ENCODE peak calls at places on chromosomes 1 and 21, in nine cellular contexts. J is T-helper 9 cell; T is amniotic stem cell; O is NCI-H1105 treated with DMSO at 0.1 percent for 48 hours; W is NCI-H1694 treated with DMSO at 0.1 percent for 48 hours; A is PC-3; P is neural crest cell; H is stimulated activated CD4-positive, alpha-beta T cell treated with anti-CD3 and anti-CD28 coated beads, Interleukin-12 subunit alpha, Interleukin-12 subunit beta, amount 100 ng/mL, for 4 hours; M is AG10803. C is an unnamed sample.

GRCh38 chr1:205141236-205142104 is 19.7 kb upstream of the RBBP5 start:
- DNase-seq in W (peak; percentile 73), A (peak; percentile 90), O (peak; percentile 78), J (peak; percentile 66), T (peak; percentile 64), P (peak; percentile 80), H (peak; percentile 67), M (peak; percentile 84), C (peak; percentile 91)

GRCh38 chr1:27645071-27645415 is 10.1 kb upstream of the FGR start:
- DNase-seq in J (no peak), T (no peak), M (no peak), A (no peak), W (no peak), P (no peak), O (no peak), H (no peak), C (no peak)

GRCh38 chr1:150484861-150485260 is 2.4 kb upstream of the TARS2 start:
- DNase-seq in M (peak; percentile 59), A (peak; percentile 42), T (no peak), J (no peak), W (no peak), H (no peak), O (no peak), P (no peak), C (peak; percentile 61)

GRCh38 chr1:27555700-27556424 is 48.1 kb downstream of the AHDC1 start:
- DNase-seq in P (no peak), W (no peak), O (no peak), A (no peak), J (no peak), M (peak; percentile 45), H (no peak), T (no peak), C (peak; percentile 68)

GRCh38 chr21:25183577-25183976 is 423.7 kb downstream of the MRPL39 start:
- DNase-seq in J (no peak), O (no peak), W (no peak), H (no peak), T (no peak), P (no peak), M (no peak), A (no peak), C (no peak)

GRCh38 chr21:42336065-42336464 is 14.7 kb downstream of the TFF2 start:
- DNase-seq in T (no peak), W (no peak), H (no peak), M (no peak), P (no peak), J (no peak), O (no peak), A (no peak), C (no peak)

GRCh38 chr1:177310326-177310725 is 139.6 kb downstream of the BRINP2 start:
- DNase-seq in M (peak; percentile 13), T (no peak), H (no peak), A (peak; percentile 48), J (no peak), O (no peak), P (peak; percentile 11), W (no peak), C (peak; percentile 20)

GRCh38 chr1:147567594-147568381 is 26.5 kb downstream of the BCL9 start:
- DNase-seq in M (no peak), W (no peak), P (no peak), A (no peak), H (no peak), T (no peak), J (no peak), O (no peak), C (no peak)

GRCh38 chr1:106749906-106750305 is 306.6 kb upstream of the PRMT6 start:
- DNase-seq in T (no peak), A (no peak), O (no peak), J (no peak), H (no peak), P (no peak), W (no peak), M (no peak), C (no peak)

GRCh38 chr1:56866656-56867055 is 12.1 kb downstream of the C8A start:
- DNase-seq in O (no peak), M (peak; percentile 91), J (no peak), P (no peak), W (no peak), A (no peak), H (no peak), T (peak; percentile 57), C (peak; percentile 73)

GRCh38 chr1:69492286-69492685 is 75.4 kb upstream of the LRRC7 start:
- DNase-seq in H (no peak), O (no peak), T (no peak), M (peak; percentile 12), J (no peak), P (no peak), W (no peak), A (no peak), C (no peak)

GRCh38 chr1:221439008-221439733 is 302.7 kb downstream of the DUSP10 start:
- DNase-seq in P (no peak), M (peak; percentile 73), T (peak; percentile 81), A (peak; percentile 96), W (no peak), H (peak; percentile 36), J (peak; percentile 16), O (no peak), C (peak; percentile 59)

GRCh38 chr1:181119076-181119989 is 30.8 kb downstream of the IER5 start:
- DNase-seq in A (peak; percentile 95), P (no peak), W (no peak), J (no peak), H (no peak), M (no peak), T (no peak), O (no peak), C (no peak)

GRCh38 chr1:111517464-111518225 is 14.2 kb upstream of the ADORA3 start:
- DNase-seq in A (no peak), O (peak; percentile 95), P (no peak), M (no peak), H (no peak), J (no peak), W (no peak), T (no peak), C (no peak)

GRCh38 chr21:37849703-37850102 is 66.6 kb downstream of the KCNJ6 start:
- DNase-seq in A (peak; percentile 16), M (peak; percentile 95), P (no peak), T (no peak), J (no peak), O (no peak), W (no peak), H (no peak), C (peak; percentile 73)

GRCh38 chr1:87330201-87330953 is 1.7 kb downstream of the LMO4 start:
- DNase-seq in M (peak; percentile 24), T (peak; percentile 20), J (no peak), H (no peak), A (peak; percentile 33), P (no peak), O (peak; percentile 53), W (peak; percentile 21), C (peak; percentile 46)

GRCh38 chr21:38577887-38578286 is 79.6 kb upstream of the ERG start:
- DNase-seq in A (no peak), J (no peak), O (no peak), P (no peak), H (no peak), W (no peak), M (no peak), T (no peak), C (no peak)

GRCh38 chr1:225509770-225510169 is 81.9 kb upstream of the LBR start:
- DNase-seq in A (peak; percentile 88), W (no peak), H (no peak), P (no peak), J (no peak), M (no peak), T (no peak), O (no peak), C (no peak)

GRCh38 chr21:32538147-32538792 is 47.1 kb downstream of the TCP10L start:
- DNase-seq in P (no peak), W (no peak), T (no peak), O (no peak), J (no peak), M (no peak), A (no peak), H (no peak), C (no peak)

GRCh38 chr1:56331892-56332567 is 247.3 kb downstream of the PLPP3 start:
- DNase-seq in J (no peak), H (no peak), A (peak; percentile 42), O (no peak), T (no peak), M (no peak), P (no peak), W (no peak), C (no peak)

GRCh38 chr1:87888456-87888855 is 559.8 kb downstream of the LMO4 start:
- DNase-seq in A (peak; percentile 63), J (no peak), W (no peak), P (no peak), O (no peak), H (no peak), T (no peak), M (peak; percentile 84), C (no peak)

GRCh38 chr1:166340709-166341108 is 173.9 kb upstream of the FAM78B start:
- DNase-seq in J (no peak), W (no peak), A (no peak), H (no peak), P (no peak), O (no peak), M (no peak), T (no peak), C (no peak)

GRCh38 chr1:21110163-21110562 is 66.5 kb downstream of the EIF4G3 start:
- DNase-seq in T (no peak), J (no peak), W (no peak), A (no peak), H (no peak), M (no peak), O (no peak), P (no peak), C (no peak)

GRCh38 chr1:6450005-6450450 is 15.9 kb downstream of the TNFRSF25 start:
- DNase-seq in J (no peak), W (no peak), P (no peak), T (no peak), A (no peak), M (no peak), O (no peak), H (no peak), C (no peak)

GRCh38 chr1:151846062-151846568 is 6.5 kb upstream of the C2CD4D start:
- DNase-seq in T (no peak), O (no peak), M (peak; percentile 25), J (no peak), P (no peak), H (no peak), A (peak; percentile 80), W (no peak), C (peak; percentile 52)

GRCh38 chr1:54883349-54884102 is 3.5 kb downstream of the DHCR24 start:
- DNase-seq in H (no peak), P (no peak), T (no peak), J (no peak), W (no peak), M (peak; percentile 69), O (no peak), A (no peak), C (peak; percentile 79)

GRCh38 chr1:114435088-114435715 is 75.8 kb downstream of the TRIM33 start:
- DNase-seq in P (no peak), H (no peak), M (no peak), T (no peak), J (no peak), A (no peak), O (no peak), W (no peak), C (no peak)

GRCh38 chr1:227316941-227317540 is 1.3 kb downstream of the CDC42BPA start:
- DNase-seq in W (peak; percentile 50), O (no peak), J (no peak), M (peak; percentile 16), T (no peak), P (no peak), A (peak; percentile 55), H (no peak), C (peak; percentile 41)

GRCh38 chr1:36425791-36426190 is 24.5 kb downstream of the OSCP1 start:
- DNase-seq in T (no peak), M (no peak), H (no peak), P (no peak), O (no peak), W (no peak), J (no peak), A (peak; percentile 76), C (no peak)

GRCh38 chr1:52032124-52032784 is 1.4 kb downstream of the KTI12 start:
- DNase-seq in P (no peak), T (no peak), H (no peak), A (no peak), M (no peak), J (no peak), O (no peak), W (no peak), C (no peak)

C was measured in fibroblast of the aortic adventitia.